ENCODE peak calls at places on chromosomes 3 and 15, in five cellular contexts. N is H1, F is upper lobe of left lung, R is endothelial cell of umbilical vein, A is GM12878. Y is an unnamed sample.

GRCh38 chr3:127173516-127174166 is 19.3 kb upstream of the PRR23E start:
- DNase-seq in N (no peak), F (no peak), R (no peak), A (no peak), Y (no peak)

GRCh38 chr15:77010312-77010686 is 15.4 kb downstream of the PSTPIP1 start:
- DNase-seq in F (no peak), N (no peak), R (no peak), A (no peak), Y (no peak)

GRCh38 chr15:90773485-90773884 is 56.3 kb downstream of the BLM start:
- DNase-seq in R (no peak), A (no peak), N (no peak), F (no peak), Y (no peak)

GRCh38 chr3:114626751-114627150 is 332.9 kb downstream of the TIGIT start:
- DNase-seq in N (no peak), A (no peak), R (no peak), F (no peak), Y (no peak)

GRCh38 chr3:95319921-95320494 is 1257.1 kb downstream of the NSUN3 start:
- DNase-seq in R (no peak), N (no peak), A (no peak), F (no peak), Y (no peak)

GRCh38 chr3:48268381-48268935 is 27.6 kb downstream of the ZNF589 start:
- DNase-seq in F (no peak), A (peak; percentile 16), N (no peak), R (no peak), Y (peak; percentile 25)

GRCh38 chr3:65347166-65347565 is 659.4 kb upstream of the ADAMTS9 start:
- DNase-seq in R (peak; percentile 18), N (no peak), F (no peak), A (no peak), Y (no peak)

GRCh38 chr15:90184786-90185704 is 16.1 kb upstream of the SEMA4B start:
- DNase-seq in F (peak; percentile 95), A (no peak), N (peak; percentile 83), R (no peak), Y (peak; percentile 78)

GRCh38 chr3:117059990-117060338 is 350.4 kb downstream of the TUSC7 start:
- DNase-seq in F (no peak), N (no peak), R (no peak), A (no peak), Y (no peak)

GRCh38 chr15:29612096-29612495 is 210.2 kb downstream of the TJP1 start:
- DNase-seq in R (peak; percentile 9), N (no peak), F (no peak), A (no peak), Y (no peak)

GRCh38 chr3:66582721-66583141 is 81.9 kb upstream of the LRIG1 start:
- DNase-seq in F (peak; percentile 60), A (peak; percentile 48), N (no peak), R (no peak), Y (peak; percentile 14)

DNA sequence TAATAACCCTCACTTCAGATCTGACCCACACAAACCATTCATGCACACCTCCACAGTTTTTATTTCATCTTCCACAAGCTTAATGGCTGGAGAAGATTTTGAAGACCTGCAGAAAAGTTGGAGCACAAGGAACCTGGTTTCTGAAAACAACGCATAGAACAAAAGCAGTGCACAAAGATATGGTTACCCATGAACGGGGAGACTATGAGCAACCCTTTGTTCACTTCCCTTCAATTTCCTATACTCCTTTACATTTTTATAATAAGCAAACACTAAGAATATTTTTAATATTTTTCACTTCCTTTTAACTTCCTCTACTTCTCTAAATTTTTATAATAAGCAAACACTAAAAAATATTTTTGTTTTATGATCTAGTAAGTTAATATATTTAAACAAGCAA is 103.5 kb upstream of the UBE2E2 start:
- DNase-seq in R (peak; percentile 55), N (no peak), A (no peak), F (no peak), Y (no peak)
- TF ChIP-seq POLR2A in R (no peak), N (no peak), A (no peak), F (no peak), Y (no peak)

DNA sequence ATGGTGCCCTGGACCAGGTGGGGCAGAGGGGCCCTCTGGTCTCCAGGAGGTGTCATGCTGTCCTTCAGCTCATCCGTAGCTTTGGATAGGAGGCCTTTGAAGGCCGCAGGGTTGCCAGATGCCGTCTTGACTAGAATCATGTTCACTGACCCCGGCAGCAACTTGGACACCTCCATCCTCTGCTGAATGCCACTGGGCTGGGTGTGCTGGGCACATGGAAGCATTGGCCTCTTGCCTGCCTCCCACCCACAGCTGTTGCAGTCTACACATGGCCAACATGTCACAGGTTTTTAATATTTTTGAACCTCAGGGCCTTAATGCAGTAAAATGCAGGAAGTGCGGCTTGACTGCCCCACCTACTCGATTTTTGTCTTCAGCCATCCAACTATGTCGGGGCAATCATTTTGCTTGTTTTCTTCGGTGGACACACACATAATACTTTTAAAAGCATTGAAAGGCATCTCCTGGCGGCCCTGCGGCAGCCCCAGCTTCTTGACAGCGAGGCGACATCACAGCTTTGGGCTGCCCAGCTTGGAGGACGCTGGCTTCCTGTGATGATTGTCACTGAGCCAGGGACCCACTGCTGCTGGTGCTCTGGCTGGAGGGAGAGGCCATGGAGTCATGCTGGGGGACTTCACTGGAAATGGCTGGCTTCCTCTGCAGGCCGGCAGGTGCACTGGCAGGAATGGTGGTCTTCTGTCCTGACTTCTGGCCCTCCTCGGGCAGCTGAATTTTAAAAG is 31.6 kb upstream of the ACAD9 start:
- DNase-seq in R (no peak), A (no peak), F (no peak), N (no peak), Y (no peak)
- TF ChIP-seq POLR2AphosphoS5 in R (no peak), A (no peak), F (no peak), N (no peak), Y (no peak)

GRCh38 chr3:107989651-107990050 is 101.2 kb downstream of the CD47 start:
- DNase-seq in F (no peak), N (no peak), A (no peak), R (no peak), Y (no peak)
- TF ChIP-seq POLR2A in F (no peak), N (no peak), A (no peak), R (no peak), Y (no peak)

DNA sequence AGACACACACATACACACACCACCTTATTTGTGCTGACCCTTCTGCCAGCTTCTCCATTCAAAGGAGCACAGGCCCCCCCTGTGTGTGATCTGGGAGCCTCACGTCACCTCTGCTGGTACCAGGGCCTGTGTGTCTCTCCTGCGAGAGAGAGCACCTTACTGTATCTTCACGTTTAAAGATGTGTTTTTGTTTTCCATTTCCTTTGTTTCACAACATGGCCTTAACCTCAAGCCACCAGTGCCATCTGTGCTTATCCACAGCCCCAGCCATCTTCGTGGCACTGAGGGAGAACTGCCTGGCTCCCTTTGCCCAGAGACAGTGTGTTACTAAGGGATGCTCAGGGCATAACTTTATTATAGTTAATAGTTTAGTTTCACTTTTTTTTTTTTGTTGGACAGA is 52.3 kb downstream of the ABHD2 start:
- DNase-seq in R (no peak), A (no peak), F (no peak), N (no peak), Y (no peak)
- TF ChIP-seq POLR2AphosphoS5 in R (no peak), A (no peak), F (no peak), N (no peak), Y (no peak)

GRCh38 chr3:152298393-152299242 is 29.9 kb downstream of the MBNL1 start:
- DNase-seq in F (no peak), A (peak; percentile 74), N (no peak), R (peak; percentile 88), Y (no peak)
- TF ChIP-seq POLR2A in F (no peak), A (no peak), N (no peak), R (no peak), Y (no peak)

DNA sequence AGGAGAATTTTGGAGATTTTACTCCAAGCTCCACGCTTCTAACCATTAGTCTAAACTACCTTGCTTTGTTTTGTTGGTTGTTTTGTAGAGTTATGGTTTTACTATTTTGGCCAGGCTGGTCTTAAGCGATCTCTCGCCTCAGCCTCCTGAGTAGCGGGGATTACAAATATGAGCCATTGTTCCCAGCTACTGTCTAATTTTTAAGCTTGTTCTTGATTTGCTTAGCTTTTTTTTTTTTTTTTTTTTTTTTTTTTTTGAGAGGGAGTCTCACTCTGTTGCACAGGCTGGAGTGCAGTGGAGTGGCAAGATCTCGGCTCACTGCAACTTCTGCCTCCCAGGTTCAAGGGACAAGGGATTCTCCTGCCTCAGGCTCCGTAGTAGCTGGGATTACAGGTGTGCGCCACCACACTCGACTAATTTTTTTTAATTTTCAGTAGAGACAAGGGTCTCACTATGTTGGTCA is 28.5 kb downstream of the EFCAB12 start:
- DNase-seq in R (no peak), A (no peak), N (no peak), F (no peak), Y (no peak)
- TF ChIP-seq POLR2AphosphoS5 in R (peak; percentile 42), A (peak; percentile 76), N (no peak), F (no peak), Y (peak; percentile 85)

DNA sequence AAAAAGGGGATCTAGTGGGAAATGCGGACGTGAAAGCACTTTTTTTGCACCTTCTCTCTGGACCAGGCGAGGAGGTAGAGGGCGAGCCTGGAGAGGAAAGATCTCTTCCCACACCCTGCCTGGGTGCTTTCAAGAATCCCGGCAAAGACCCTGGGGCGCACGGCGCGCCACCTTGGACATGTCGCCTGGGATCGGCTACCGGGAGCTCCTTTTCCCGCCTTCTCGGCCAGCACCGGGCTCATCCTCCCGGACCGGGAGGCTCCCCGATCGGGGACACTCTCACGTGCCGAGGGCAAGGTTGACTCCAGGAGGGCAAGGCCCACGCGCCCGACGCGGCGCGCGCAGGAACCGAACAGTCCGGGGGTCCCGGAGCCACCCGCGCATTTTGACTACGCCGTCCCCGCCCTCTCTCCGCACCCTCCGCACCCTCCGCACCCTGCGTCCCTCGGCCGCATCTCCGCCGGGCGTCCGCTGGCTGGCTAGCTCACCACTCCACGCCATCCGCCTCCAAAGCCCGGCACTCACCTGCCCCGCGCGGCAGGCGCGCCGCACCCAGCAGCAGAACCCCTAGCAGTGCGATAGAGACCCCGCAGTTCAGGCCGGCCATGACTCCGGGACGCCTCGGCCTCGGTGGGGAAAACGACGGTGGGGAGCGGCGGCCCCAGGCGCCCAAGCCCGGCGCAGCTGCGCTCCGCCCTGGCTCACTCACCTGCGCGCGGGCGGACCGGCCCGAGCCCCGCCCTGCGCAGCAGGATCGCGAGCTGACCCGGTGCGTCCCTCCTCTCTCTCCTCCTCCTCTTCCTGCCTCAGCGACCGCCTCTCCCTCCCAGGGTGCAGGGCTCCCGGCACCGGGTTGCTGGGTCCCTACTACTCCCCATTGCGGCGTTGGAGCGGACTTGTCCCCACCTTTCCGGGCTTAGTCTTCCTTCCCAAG is at the start of gene CDCP1:
- DNase-seq in N (peak; percentile 82), R (no peak), F (peak; percentile 87), A (no peak), Y (peak; percentile 21)
- TF ChIP-seq POLR2A in N (no peak), R (no peak), F (peak; percentile 20), A (no peak), Y (no peak)

GRCh38 chr3:42996633-42997075 is 17.5 kb downstream of the GASK1A start:
- DNase-seq in R (no peak), N (no peak), A (no peak), F (no peak), Y (no peak)
- TF ChIP-seq POLR2AphosphoS5 in R (no peak), N (no peak), A (no peak), F (peak; percentile 41), Y (no peak)

DNA sequence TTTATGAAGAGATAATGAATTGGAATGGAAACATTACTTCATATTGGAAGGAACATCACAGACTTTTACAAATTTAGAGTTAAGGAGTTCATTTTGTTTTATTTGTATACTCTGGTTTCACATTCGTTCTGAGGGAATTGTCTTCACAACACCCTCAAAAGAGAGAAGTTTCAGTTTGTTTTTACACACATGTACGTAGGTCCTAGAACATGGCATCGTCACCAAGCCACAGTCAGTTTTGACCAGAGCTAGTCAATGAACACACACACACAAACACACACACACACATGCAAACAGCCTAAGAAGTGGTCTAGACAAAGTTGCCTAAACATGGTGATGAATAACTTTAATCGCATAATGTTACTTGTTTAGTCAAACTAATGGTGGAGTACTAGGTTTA is 427.9 kb upstream of the BCHE start:
- DNase-seq in R (no peak), A (no peak), F (no peak), N (no peak), Y (no peak)
- TF ChIP-seq POLR2A in R (no peak), A (no peak), F (no peak), N (no peak), Y (no peak)